ENCODE peak calls at places on chromosomes 13 and 19, in six cellular contexts. One of them, this sample, is unnamed.

GRCh38 chr13:100828226-100828625 is 153.6 kb upstream of the TMTC4 start:
- DNase-seq in IMR-90: no peak
- DNase-seq in neuronal stem cell: no peak
- DNase-seq in H1: no peak
- DNase-seq in trophoblast cell: no peak
- DNase-seq in H9: peak
- DNase-seq in this sample: no peak

GRCh38 chr19:36142046-36142445 is 2.2 kb downstream of the CAPNS1 start:
- DNase-seq in IMR-90: no peak
- DNase-seq in neuronal stem cell: no peak
- DNase-seq in H1: no peak
- DNase-seq in trophoblast cell: no peak
- DNase-seq in H9: no peak
- DNase-seq in this sample: no peak

GRCh38 chr13:47004552-47004951 is 107.7 kb upstream of the HTR2A start:
- DNase-seq in IMR-90: no peak
- DNase-seq in neuronal stem cell: no peak
- DNase-seq in H1: no peak
- DNase-seq in trophoblast cell: no peak
- DNase-seq in H9: no peak
- DNase-seq in this sample: no peak

GRCh38 chr13:44063467-44063866 is 183.8 kb downstream of the LACC1 start:
- DNase-seq in IMR-90: no peak
- DNase-seq in neuronal stem cell: no peak
- DNase-seq in H1: no peak
- DNase-seq in trophoblast cell: no peak
- DNase-seq in H9: no peak
- DNase-seq in this sample: no peak

GRCh38 chr13:51797664-51798488 is 6.1 kb downstream of the DHRS12 start:
- DNase-seq in IMR-90: peak
- DNase-seq in neuronal stem cell: peak
- DNase-seq in H1: peak
- DNase-seq in trophoblast cell: peak
- DNase-seq in H9: peak
- DNase-seq in this sample: peak

GRCh38 chr19:47507924-47508553 is 6.8 kb downstream of the NAPA start:
- DNase-seq in IMR-90: no peak
- DNase-seq in neuronal stem cell: no peak
- DNase-seq in H1: no peak
- DNase-seq in trophoblast cell: no peak
- DNase-seq in H9: no peak
- DNase-seq in this sample: no peak

GRCh38 chr19:29510701-29511265 is 15.0 kb upstream of the VSTM2B start:
- DNase-seq in IMR-90: no peak
- DNase-seq in neuronal stem cell: no peak
- DNase-seq in H1: no peak
- DNase-seq in trophoblast cell: no peak
- DNase-seq in H9: no peak
- DNase-seq in this sample: no peak

GRCh38 chr19:17681505-17682125 is 6.5 kb downstream of the UNC13A start:
- DNase-seq in IMR-90: peak
- DNase-seq in neuronal stem cell: no peak
- DNase-seq in H1: peak
- DNase-seq in trophoblast cell: peak
- DNase-seq in H9: peak
- DNase-seq in this sample: peak

GRCh38 chr19:4058696-4059492 is 7.8 kb downstream of the ZBTB7A start:
- DNase-seq in IMR-90: no peak
- DNase-seq in neuronal stem cell: no peak
- DNase-seq in H1: no peak
- DNase-seq in trophoblast cell: no peak
- DNase-seq in H9: peak
- DNase-seq in this sample: no peak

GRCh38 chr19:18698321-18699167 is 15.1 kb downstream of the CRTC1 start:
- DNase-seq in IMR-90: no peak
- DNase-seq in neuronal stem cell: no peak
- DNase-seq in H1: no peak
- DNase-seq in trophoblast cell: no peak
- DNase-seq in H9: no peak
- DNase-seq in this sample: no peak

GRCh38 chr13:62997038-62997619 is 1581.5 kb upstream of the PCDH20 start:
- DNase-seq in IMR-90: no peak
- DNase-seq in neuronal stem cell: no peak
- DNase-seq in H1: no peak
- DNase-seq in trophoblast cell: no peak
- DNase-seq in H9: no peak
- DNase-seq in this sample: no peak

DNA sequence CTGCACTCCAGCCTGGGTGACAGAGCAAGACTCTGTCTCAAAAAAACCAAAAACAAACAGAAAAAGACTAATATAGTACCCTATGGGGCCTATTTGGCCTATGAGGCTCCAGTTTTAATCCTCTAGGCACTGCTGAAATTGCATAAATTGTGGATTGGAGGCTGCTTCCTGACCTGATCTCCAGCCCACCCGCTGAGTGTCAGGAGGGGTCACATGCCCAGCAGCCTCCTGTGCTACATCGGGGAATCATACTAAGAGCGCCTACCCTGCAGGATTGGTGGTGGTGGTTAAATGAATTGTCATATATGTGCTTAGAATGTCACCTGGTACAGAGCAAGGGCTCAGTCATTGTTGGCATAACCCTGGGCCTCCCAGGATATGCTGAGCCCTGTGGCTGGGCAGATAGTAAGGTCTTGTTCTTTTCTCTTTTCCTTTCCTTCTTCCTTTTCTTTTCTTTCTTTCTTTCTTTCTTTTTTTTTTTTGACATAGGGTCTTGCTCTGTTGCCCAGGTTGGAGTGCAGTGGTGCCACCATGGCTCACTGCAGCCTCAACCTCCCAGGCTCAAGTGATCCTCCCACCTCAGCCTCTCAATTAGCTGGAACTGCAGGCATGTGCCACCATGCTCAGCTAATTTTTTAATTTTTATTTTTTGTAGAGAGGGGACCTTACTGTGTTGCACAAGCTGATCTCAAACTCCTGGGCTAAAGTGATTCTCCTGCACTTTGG is 31.3 kb downstream of the LTBP4 start:
- DNase-seq in IMR-90: no peak
- DNase-seq in neuronal stem cell: no peak
- DNase-seq in H1: no peak
- DNase-seq in trophoblast cell: no peak
- DNase-seq in H9: peak
- DNase-seq in this sample: no peak
- H3K18ac ChIP-seq in IMR-90: peak
- H3K18ac ChIP-seq in neuronal stem cell: peak
- H3K18ac ChIP-seq in H1: peak
- H3K18ac ChIP-seq in trophoblast cell: peak
- H3K18ac ChIP-seq in H9: no peak
- H3K18ac ChIP-seq in this sample: no peak

DNA sequence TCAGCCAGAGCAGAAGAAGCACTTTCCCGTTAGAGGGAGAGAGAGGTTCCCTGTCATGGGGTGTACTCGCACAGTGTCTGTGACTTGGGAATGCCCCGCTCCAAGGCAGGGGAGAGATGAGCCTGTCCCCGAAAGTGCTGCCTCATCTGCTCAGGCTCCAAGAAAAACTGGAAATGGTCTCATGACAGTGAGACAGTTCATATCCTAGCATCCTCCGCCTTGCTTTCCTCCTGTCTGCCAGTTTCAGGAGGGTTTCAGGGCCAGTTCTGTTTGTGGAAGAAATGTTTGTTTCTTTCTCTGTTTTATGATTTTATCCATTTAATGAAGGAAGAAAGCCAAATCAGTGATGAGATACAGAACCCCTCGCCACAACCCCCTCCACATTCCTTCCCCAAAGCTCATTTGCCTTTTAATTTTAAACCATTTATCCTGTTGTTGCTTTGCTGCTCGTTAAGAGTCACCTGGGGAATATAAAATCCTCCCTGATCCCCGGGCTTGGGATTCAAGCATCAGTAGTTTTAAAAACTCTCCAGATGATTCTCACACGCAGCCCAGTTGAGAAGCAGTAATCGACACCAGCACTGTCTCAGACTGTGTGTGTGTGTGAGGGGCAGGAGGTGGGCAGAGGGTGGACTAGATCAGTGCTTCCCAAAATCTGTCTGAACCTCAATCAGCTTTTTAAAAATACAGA is 144.6 kb upstream of the UBL3 start:
- DNase-seq in IMR-90: no peak
- DNase-seq in neuronal stem cell: no peak
- DNase-seq in H1: no peak
- DNase-seq in trophoblast cell: no peak
- DNase-seq in H9: no peak
- DNase-seq in this sample: peak
- H3K14ac ChIP-seq in IMR-90: peak
- H3K14ac ChIP-seq in neuronal stem cell: no peak
- H3K14ac ChIP-seq in H1: no peak
- H3K14ac ChIP-seq in trophoblast cell: no peak
- H3K14ac ChIP-seq in H9: no peak
- H3K14ac ChIP-seq in this sample: no peak

GRCh38 chr19:49812997-49813861 is at the start of gene FUZ:
- DNase-seq in IMR-90: peak
- DNase-seq in neuronal stem cell: peak
- DNase-seq in H1: peak
- DNase-seq in trophoblast cell: peak
- DNase-seq in H9: peak
- DNase-seq in this sample: peak

GRCh38 chr19:49814010-49814409 is 918 bp upstream of the FUZ start:
- DNase-seq in IMR-90: no peak
- DNase-seq in neuronal stem cell: no peak
- DNase-seq in H1: no peak
- DNase-seq in trophoblast cell: peak
- DNase-seq in H9: no peak
- DNase-seq in this sample: no peak

GRCh38 chr19:49811328-49811727 is 1.8 kb downstream of the FUZ start:
- DNase-seq in IMR-90: no peak
- DNase-seq in neuronal stem cell: no peak
- DNase-seq in H1: no peak
- DNase-seq in trophoblast cell: no peak
- DNase-seq in H9: no peak
- DNase-seq in this sample: no peak

GRCh38 chr19:49809987-49810389 is 3.1 kb downstream of the FUZ start:
- DNase-seq in IMR-90: no peak
- DNase-seq in neuronal stem cell: no peak
- DNase-seq in H1: no peak
- DNase-seq in trophoblast cell: no peak
- DNase-seq in H9: no peak
- DNase-seq in this sample: no peak

DNA sequence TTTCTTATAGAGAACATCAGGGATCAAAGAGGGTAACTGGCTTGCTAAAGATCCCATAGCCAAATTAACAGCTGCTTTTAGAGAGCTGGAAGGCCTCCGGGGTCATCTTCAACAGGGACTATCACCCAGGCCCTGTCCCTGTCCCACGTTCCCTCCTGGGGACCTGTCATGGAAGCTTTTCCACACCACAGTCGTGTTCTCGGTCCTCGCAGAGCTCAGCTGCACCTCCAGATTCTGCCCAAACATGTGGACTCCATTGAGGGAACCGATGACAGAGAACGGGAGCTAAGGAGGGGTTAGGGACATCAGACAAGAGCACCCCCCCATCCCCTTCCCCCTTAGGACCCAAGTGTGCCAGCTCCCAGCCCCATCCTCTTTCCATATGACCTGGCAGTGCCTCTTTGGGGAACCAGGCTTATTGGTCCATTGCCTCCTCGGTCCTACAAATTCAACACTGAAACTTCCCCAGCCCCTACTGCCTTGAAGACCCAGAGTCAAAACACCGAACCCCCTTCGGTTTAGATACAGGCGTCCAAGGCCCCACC is 568 bp downstream of the FUZ start:
- DNase-seq in IMR-90: no peak
- DNase-seq in neuronal stem cell: no peak
- DNase-seq in H1: no peak
- DNase-seq in trophoblast cell: no peak
- DNase-seq in H9: no peak
- DNase-seq in this sample: no peak
- H3K18ac ChIP-seq in IMR-90: no peak
- H3K18ac ChIP-seq in neuronal stem cell: peak
- H3K18ac ChIP-seq in H1: peak
- H3K18ac ChIP-seq in trophoblast cell: peak
- H3K18ac ChIP-seq in H9: peak
- H3K18ac ChIP-seq in this sample: peak

GRCh38 chr19:37973666-37974065 is 66.7 kb downstream of the SIPA1L3 start:
- DNase-seq in IMR-90: peak
- DNase-seq in neuronal stem cell: no peak
- DNase-seq in H1: no peak
- DNase-seq in trophoblast cell: no peak
- DNase-seq in H9: no peak
- DNase-seq in this sample: no peak

GRCh38 chr19:37972803-37973202 is 65.8 kb downstream of the SIPA1L3 start:
- DNase-seq in IMR-90: no peak
- DNase-seq in neuronal stem cell: no peak
- DNase-seq in H1: no peak
- DNase-seq in trophoblast cell: no peak
- DNase-seq in H9: no peak
- DNase-seq in this sample: no peak

GRCh38 chr19:37977391-37977790 is 70.4 kb downstream of the SIPA1L3 start:
- DNase-seq in IMR-90: no peak
- DNase-seq in neuronal stem cell: no peak
- DNase-seq in H1: no peak
- DNase-seq in trophoblast cell: no peak
- DNase-seq in H9: no peak
- DNase-seq in this sample: no peak

GRCh38 chr19:37975596-37976515 is 68.8 kb downstream of the SIPA1L3 start:
- DNase-seq in IMR-90: no peak
- DNase-seq in neuronal stem cell: no peak
- DNase-seq in H1: no peak
- DNase-seq in trophoblast cell: no peak
- DNase-seq in H9: no peak
- DNase-seq in this sample: no peak

DNA sequence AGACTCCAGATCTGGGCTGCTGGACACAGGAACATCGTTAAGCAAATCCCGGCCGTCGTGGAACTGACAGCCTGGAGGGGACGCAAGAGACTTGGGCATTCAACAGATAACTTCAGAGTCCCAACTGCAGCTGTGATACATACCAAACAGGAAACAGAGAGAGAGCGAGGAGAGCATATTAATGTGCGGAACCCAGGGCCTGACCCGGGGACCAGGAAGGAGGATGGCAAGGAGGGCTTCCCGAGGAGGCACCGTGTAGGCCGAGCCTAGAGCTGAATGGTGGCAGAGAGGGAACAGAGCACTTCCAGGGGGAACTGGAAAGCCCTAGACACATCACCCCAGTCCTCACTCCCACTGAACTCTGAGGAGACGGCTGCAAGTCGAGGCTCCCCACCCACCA is 68.1 kb downstream of the SIPA1L3 start:
- DNase-seq in IMR-90: no peak
- DNase-seq in neuronal stem cell: no peak
- DNase-seq in H1: no peak
- DNase-seq in trophoblast cell: no peak
- DNase-seq in H9: no peak
- DNase-seq in this sample: no peak
- H3K14ac ChIP-seq in IMR-90: peak
- H3K14ac ChIP-seq in neuronal stem cell: no peak
- H3K14ac ChIP-seq in H1: no peak
- H3K14ac ChIP-seq in trophoblast cell: no peak
- H3K14ac ChIP-seq in H9: no peak
- H3K14ac ChIP-seq in this sample: no peak

GRCh38 chr19:51904331-51905165 is at the start of gene ZNF649:
- DNase-seq in IMR-90: peak
- DNase-seq in neuronal stem cell: peak
- DNase-seq in H1: peak
- DNase-seq in trophoblast cell: peak
- DNase-seq in H9: peak
- DNase-seq in this sample: peak
- H3K18ac ChIP-seq in IMR-90: no peak
- H3K18ac ChIP-seq in neuronal stem cell: peak
- H3K18ac ChIP-seq in H1: peak
- H3K18ac ChIP-seq in trophoblast cell: peak
- H3K18ac ChIP-seq in H9: peak
- H3K18ac ChIP-seq in this sample: peak

GRCh38 chr13:110980921-110981320 is 66.1 kb upstream of the ANKRD10 start:
- DNase-seq in IMR-90: no peak
- DNase-seq in neuronal stem cell: no peak
- DNase-seq in H1: no peak
- DNase-seq in trophoblast cell: no peak
- DNase-seq in H9: no peak
- DNase-seq in this sample: no peak
- H3K14ac ChIP-seq in IMR-90: no peak
- H3K14ac ChIP-seq in neuronal stem cell: no peak
- H3K14ac ChIP-seq in H1: no peak
- H3K14ac ChIP-seq in trophoblast cell: no peak
- H3K14ac ChIP-seq in H9: peak
- H3K14ac ChIP-seq in this sample: no peak

This sample was measured in mesenchymal stem cell.